ENCODE peak calls at places on chromosomes 12 and 14, in four cellular contexts. M is HepG2, Y is K562, E is H1. S is an unnamed sample.

GRCh38 chr12:4856556-4856955 is 53.1 kb upstream of the KCNA1 start:
- DNase-seq in Y (no peak), M (no peak), E (no peak), S (no peak)

GRCh38 chr12:76311796-76312195 is 36.4 kb downstream of the BBS10 start:
- DNase-seq in M (no peak), E (no peak), Y (no peak), S (no peak)

GRCh38 chr14:39977198-39977597 is 545.0 kb upstream of the FBXO33 start:
- DNase-seq in M (no peak), Y (no peak), E (no peak), S (no peak)

GRCh38 chr12:57261385-57261784 is 10.4 kb upstream of the STAC3 start:
- DNase-seq in Y (no peak), E (no peak), M (no peak), S (no peak)

GRCh38 chr14:28656704-28657255 is 109.8 kb upstream of the FOXG1 start:
- DNase-seq in E (no peak), M (no peak), Y (no peak), S (no peak)

GRCh38 chr14:56379956-56380355 is 199.6 kb upstream of the TMEM260 start:
- DNase-seq in E (no peak), Y (no peak), M (no peak), S (no peak)

GRCh38 chr14:29584992-29585391 is 342.7 kb downstream of the PRKD1 start:
- DNase-seq in E (no peak), M (peak), Y (no peak), S (no peak)

GRCh38 chr14:38662781-38663180 is 406.9 kb upstream of the CLEC14A start:
- DNase-seq in E (no peak), M (no peak), Y (no peak), S (no peak)

GRCh38 chr14:73627033-73627432 is 14.7 kb downstream of the ACOT6 start:
- DNase-seq in Y (no peak), M (no peak), E (no peak), S (no peak)

GRCh38 chr12:1912580-1913376 is 5.7 kb downstream of the CACNA2D4 start:
- DNase-seq in M (no peak), Y (peak), E (no peak), S (no peak)

GRCh38 chr14:103550451-103551337 is 11.8 kb downstream of the BAG5 start:
- DNase-seq in E (no peak), Y (no peak), M (no peak), S (no peak)

GRCh38 chr14:99534333-99534732 is 53.1 kb downstream of the CCNK start:
- DNase-seq in M (no peak), E (no peak), Y (no peak), S (no peak)

GRCh38 chr12:57902371-57903042 is 38.9 kb upstream of the ATP23 start:
- DNase-seq in M (peak), E (no peak), Y (no peak), S (no peak)

GRCh38 chr12:46803517-46803916 is 22.3 kb downstream of the SLC38A4 start:
- DNase-seq in M (no peak), E (no peak), Y (no peak), S (no peak)

GRCh38 chr12:93466625-93467350 is 526 bp upstream of the MRPL42 start:
- DNase-seq in Y (no peak), M (no peak), E (no peak), S (no peak)

GRCh38 chr12:19222566-19222965 is 93.0 kb downstream of the PLEKHA5 start:
- DNase-seq in M (no peak), E (no peak), Y (no peak), S (no peak)

GRCh38 chr14:61280092-61280525 is 1.0 kb downstream of the TMEM30B start:
- DNase-seq in M (no peak), Y (no peak), E (peak), S (no peak)

GRCh38 chr14:100289916-100290606 is 16.2 kb downstream of the SLC25A29 start:
- DNase-seq in M (no peak), Y (no peak), E (peak), S (no peak)

GRCh38 chr14:94129758-94130414 is 482 bp upstream of the IFI27L2 start:
- DNase-seq in Y (peak), M (no peak), E (peak), S (peak)
- TF ChIP-seq CTCF in Y (no peak), M (no peak), E (no peak), S (no peak)

GRCh38 chr12:48981757-48982157 is 3.6 kb downstream of the WNT1 start:
- DNase-seq in E (no peak), Y (no peak), M (no peak), S (no peak)
- TF ChIP-seq RNF2 in E (peak), Y (no peak), M (no peak), S (no peak)

GRCh38 chr12:3613641-3614180 is 122.7 kb downstream of the PRMT8 start:
- DNase-seq in E (no peak), Y (no peak), M (no peak), S (no peak)
- TF ChIP-seq CTCF in E (no peak), Y (no peak), M (no peak), S (no peak)

GRCh38 chr12:11941601-11942360 is 129.0 kb upstream of the BCL2L14 start:
- DNase-seq in M (no peak), Y (no peak), E (no peak), S (no peak)
- TF ChIP-seq RNF2 in M (no peak), Y (no peak), E (no peak), S (no peak)

DNA sequence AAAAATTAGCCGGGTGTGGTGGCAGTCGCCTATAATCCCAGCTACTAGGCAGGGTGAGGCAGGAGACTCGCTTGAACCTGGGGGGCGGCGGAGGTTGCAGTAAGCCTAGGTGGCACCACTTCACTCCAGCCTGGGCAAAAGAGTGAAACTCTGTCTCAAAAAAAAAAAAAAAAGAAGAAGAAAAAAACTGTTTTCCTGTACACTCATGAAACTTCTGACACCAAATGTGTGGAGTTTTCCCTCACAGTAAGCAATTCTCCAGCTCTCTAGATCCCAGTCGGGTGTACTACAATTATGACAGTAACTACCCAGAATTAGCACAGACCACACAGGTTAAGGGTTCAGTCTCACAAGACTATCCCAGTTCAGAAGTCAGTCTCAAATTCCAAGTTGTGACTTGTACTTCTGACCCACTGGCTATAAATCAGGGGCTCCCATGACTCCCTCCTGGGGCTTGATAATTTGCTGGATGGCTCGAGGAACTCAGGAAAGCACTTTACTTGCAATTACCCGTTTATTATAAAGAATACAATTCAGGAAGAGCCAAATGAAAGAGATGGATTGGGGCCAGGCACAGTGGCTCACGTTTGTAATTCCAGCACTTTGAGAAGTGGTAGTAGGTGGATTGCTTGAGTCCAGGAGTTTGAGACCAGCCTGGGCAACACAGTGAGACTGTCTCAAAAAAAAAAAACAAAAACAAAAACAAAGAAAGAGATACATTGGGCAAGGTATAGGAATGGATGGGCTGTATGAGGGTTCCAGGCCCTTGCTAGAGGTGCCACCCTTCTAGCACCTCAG is 12.4 kb upstream of the ARF6 start:
- DNase-seq in M (no peak), Y (no peak), E (no peak), S (no peak)
- TF ChIP-seq CTCF in M (no peak), Y (no peak), E (no peak), S (no peak)

GRCh38 chr12:54936736-54937135 is 47.8 kb downstream of the TESPA1 start:
- DNase-seq in M (no peak), Y (no peak), E (no peak), S (no peak)
- TF ChIP-seq RNF2 in M (no peak), Y (no peak), E (no peak), S (no peak)